ENCODE peak calls at places on chromosome 7, in six cellular contexts. Q is CD4-positive, alpha-beta T cell; B is effector memory CD4-positive, alpha-beta T cell; H is heart left ventricle; R is lower lobe of right lung; C is GM23338. A is an unnamed sample.

GRCh38 chr7:42085531-42085930 is 151.5 kb downstream of the GLI3 start:
- DNase-seq in Q (no peak), B (no peak), H (no peak), R (no peak), C (no peak), A (no peak)

GRCh38 chr7:99447943-99448342 is 9.2 kb downstream of the CPSF4 start:
- DNase-seq in Q (no peak), B (no peak), H (no peak), R (no peak), C (peak; percentile 30), A (no peak)

GRCh38 chr7:121752706-121753105 is 120.3 kb upstream of the PTPRZ1 start:
- DNase-seq in Q (no peak), B (no peak), H (no peak), R (no peak), C (peak; percentile 64), A (no peak)

GRCh38 chr7:99928994-99929729 is at the start of gene GJC3:
- DNase-seq in Q (peak; percentile 26), B (no peak), H (peak; percentile 71), R (peak; percentile 65), C (peak; percentile 84), A (no peak)

GRCh38 chr7:83166-83840 is 109.1 kb upstream of the FAM20C start:
- DNase-seq in Q (no peak), B (no peak), H (no peak), R (no peak), C (no peak), A (no peak)

GRCh38 chr7:128099204-128099671 is 68.0 kb upstream of the LRRC4 start:
- DNase-seq in Q (no peak), B (no peak), H (no peak), R (no peak), C (no peak), A (no peak)

GRCh38 chr7:2807846-2808772 is 36.0 kb downstream of the GNA12 start:
- DNase-seq in Q (no peak), B (no peak), H (no peak), R (no peak), C (peak; percentile 51), A (no peak)

GRCh38 chr7:134613623-134614347 is 32.9 kb upstream of the BPGM start:
- DNase-seq in Q (no peak), B (no peak), H (no peak), R (no peak), C (no peak), A (peak; percentile 96)

GRCh38 chr7:30920584-30921539 is 9.2 kb downstream of the AQP1 start:
- DNase-seq in Q (no peak), B (no peak), H (peak; percentile 83), R (peak; percentile 44), C (no peak), A (no peak)

GRCh38 chr7:116451958-116452729 is 47.4 kb upstream of the CAV2 start:
- DNase-seq in Q (no peak), B (no peak), H (no peak), R (no peak), C (peak; percentile 31), A (no peak)

GRCh38 chr7:35485436-35485835 is 209.5 kb downstream of the HERPUD2 start:
- DNase-seq in Q (no peak), B (no peak), H (no peak), R (no peak), C (no peak), A (no peak)

GRCh38 chr7:12524794-12525386 is 45.6 kb upstream of the SCIN start:
- DNase-seq in Q (no peak), B (no peak), H (no peak), R (no peak), C (peak; percentile 74), A (no peak)

GRCh38 chr7:1978656-1979590 is 253.8 kb downstream of the MAD1L1 start:
- DNase-seq in Q (no peak), B (no peak), H (peak; percentile 20), R (peak; percentile 35), C (no peak), A (no peak)

GRCh38 chr7:28926871-28927597 is 31.1 kb downstream of the TRIL start:
- DNase-seq in Q (peak; percentile 35), B (no peak), H (peak; percentile 76), R (peak; percentile 77), C (peak; percentile 96), A (peak; percentile 26)

GRCh38 chr7:44097064-44097932 is 6.8 kb upstream of the AEBP1 start:
- DNase-seq in Q (no peak), B (no peak), H (no peak), R (no peak), C (no peak), A (no peak)

GRCh38 chr7:16929146-16929762 is 47.5 kb upstream of the AGR3 start:
- DNase-seq in Q (no peak), B (no peak), H (no peak), R (no peak), C (no peak), A (no peak)

GRCh38 chr7:121275204-121275603 is 53.6 kb upstream of the WNT16 start:
- DNase-seq in Q (no peak), B (no peak), H (no peak), R (no peak), C (no peak), A (no peak)

GRCh38 chr7:115146148-115146547 is 224.3 kb downstream of the MDFIC start:
- DNase-seq in Q (no peak), B (no peak), H (no peak), R (no peak), C (no peak), A (peak; percentile 52)

GRCh38 chr7:55006499-55006898 is 12.3 kb upstream of the EGFR start:
- DNase-seq in Q (no peak), B (no peak), H (no peak), R (no peak), C (peak; percentile 44), A (no peak)

GRCh38 chr7:136728945-136729344 is 139.5 kb upstream of the CHRM2 start:
- DNase-seq in Q (no peak), B (no peak), H (no peak), R (no peak), C (no peak), A (no peak)

DNA sequence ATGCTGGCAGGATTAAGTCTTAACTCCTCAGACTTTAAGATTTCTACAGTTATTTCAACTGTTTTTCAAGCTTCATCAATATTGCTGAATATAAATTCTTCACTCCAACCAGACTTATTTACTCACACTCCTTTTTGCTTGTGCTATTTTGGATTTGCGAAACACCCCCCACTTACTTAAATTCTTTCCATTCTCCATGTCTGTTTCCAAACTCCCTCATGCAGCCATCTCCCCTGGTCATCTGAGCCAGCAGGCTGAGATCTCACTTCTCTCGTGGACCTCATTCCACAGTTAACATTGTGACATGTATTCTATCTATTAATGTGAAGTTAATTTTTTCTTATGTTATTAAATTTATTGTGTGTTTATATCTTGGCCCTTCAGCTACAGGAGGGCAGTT is 188.9 kb upstream of the HDAC9 start:
- DNase-seq in Q (no peak), B (no peak), H (no peak), R (no peak), C (no peak), A (no peak)
- H3K27ac ChIP-seq in Q (no peak overlapping the region), B (no peak overlapping the region), H (no peak overlapping the region), R (no peak overlapping the region), C (no peak overlapping the region), A (no peak overlapping the region)

DNA sequence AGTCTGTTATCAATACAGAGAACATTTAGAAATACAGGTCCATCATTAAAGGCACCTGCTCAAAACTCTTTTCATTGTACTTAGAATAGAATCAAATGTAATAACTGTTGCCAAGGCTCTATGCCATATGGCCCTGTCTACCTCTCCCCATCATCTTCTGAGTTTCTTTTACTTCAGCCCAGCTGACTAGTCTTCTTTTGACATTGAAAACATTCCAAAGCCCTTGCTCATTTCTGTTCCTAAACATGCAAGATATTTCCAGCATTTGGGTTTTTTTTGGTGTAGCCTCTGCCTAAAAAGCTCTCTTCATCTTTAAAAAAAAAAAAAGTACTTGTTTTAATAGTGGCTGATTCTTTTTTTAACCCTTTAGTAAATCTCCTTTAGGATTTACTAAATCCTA is 165.5 kb upstream of the SMIM30 start:
- DNase-seq in Q (no peak), B (no peak), H (no peak), R (no peak), C (no peak), A (no peak)
- H3K27ac ChIP-seq in Q (no peak overlapping the region), B (no peak overlapping the region), H (no peak overlapping the region), R (no peak overlapping the region), C (no peak overlapping the region), A (no peak overlapping the region)

GRCh38 chr7:131466735-131467365 is 89.6 kb downstream of the PODXL start:
- DNase-seq in Q (no peak), B (no peak), H (no peak), R (no peak), C (no peak), A (no peak)

GRCh38 chr7:131476740-131477139 is 79.7 kb downstream of the PODXL start:
- DNase-seq in Q (no peak), B (no peak), H (no peak), R (no peak), C (no peak), A (no peak)

GRCh38 chr7:131467788-131468187 is 88.6 kb downstream of the PODXL start:
- DNase-seq in Q (no peak), B (no peak), H (no peak), R (no peak), C (no peak), A (no peak)

GRCh38 chr7:131471605-131472004 is 84.8 kb downstream of the PODXL start:
- DNase-seq in Q (no peak), B (no peak), H (no peak), R (no peak), C (no peak), A (no peak)
- H3K27ac ChIP-seq in Q (no peak overlapping the region), B (no peak overlapping the region), H (no peak overlapping the region), R (no peak overlapping the region), C (no peak overlapping the region), A (no peak overlapping the region)

GRCh38 chr7:112143567-112143966 is 62.6 kb downstream of the DOCK4 start:
- DNase-seq in Q (no peak), B (no peak), H (no peak), R (no peak), C (no peak), A (no peak)
- H3K27ac ChIP-seq in Q (no peak overlapping the region), B (no peak overlapping the region), H (no peak overlapping the region), R (no peak overlapping the region), C (no peak overlapping the region), A (no peak overlapping the region)

DNA sequence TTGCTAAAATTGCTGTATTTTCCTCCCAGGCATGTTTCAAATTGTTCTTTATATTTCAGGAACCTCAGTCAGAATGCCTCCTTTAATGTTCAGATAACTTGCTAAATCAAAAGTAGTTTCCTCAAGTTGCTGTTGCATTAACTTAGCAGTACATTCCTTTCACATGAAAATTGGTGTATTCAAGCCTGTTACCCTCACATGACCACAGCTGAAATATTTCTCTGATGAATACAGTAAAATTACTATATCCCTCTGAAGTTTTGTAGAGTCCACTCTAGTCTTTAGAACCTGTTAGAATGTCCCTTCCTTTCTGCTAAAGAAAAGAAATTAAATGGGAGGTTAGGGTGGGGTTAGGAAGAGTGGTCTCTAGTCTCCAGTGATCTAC is 24.5 kb upstream of the C1GALT1 start:
- DNase-seq in Q (no peak), B (no peak), H (no peak), R (no peak), C (no peak), A (no peak)
- H3K27ac ChIP-seq in Q (peak overlapping the region; percentile 50), B (peak overlapping the region; percentile 56), H (no peak overlapping the region), R (no peak overlapping the region), C (no peak overlapping the region), A (peak overlapping the region; percentile 69)

A was measured in epithelial cell of prostate.